ENCODE peak calls at places on chromosomes 7 and 10, in six cellular contexts. U is aorta; K is GM12891; D is activated T-helper 1 cell treated with anti-CD3 and anti-CD28 coated beads, Interleukin-2, amount 50 U/mL, for 16 hours; H is activated T-cell treated with anti-CD3 and anti-CD28 coated beads for 1 hour; O is endothelial cell of umbilical vein. X is an unnamed sample.

GRCh38 chr10:130161331-130161730 is 25.1 kb downstream of the GLRX3 start:
- DNase-seq in H (no peak), O (no peak), K (no peak), U (no peak), D (no peak), X (peak; percentile 86)

GRCh38 chr7:33107136-33108066 is 1.8 kb downstream of the RP9 start:
- DNase-seq in U (no peak), O (peak; percentile 52), H (peak; percentile 6), D (no peak), K (no peak), X (peak; percentile 69)

GRCh38 chr10:124291009-124291671 is 127.6 kb downstream of the OAT start:
- DNase-seq in O (no peak), D (no peak), H (no peak), K (no peak), U (peak; percentile 77), X (no peak)

GRCh38 chr7:41824284-41824683 is 121.4 kb upstream of the INHBA start:
- DNase-seq in D (no peak), U (no peak), K (no peak), H (no peak), O (no peak), X (peak; percentile 26)

GRCh38 chr10:22573820-22574569 is 140.4 kb downstream of the PIP4K2A start:
- DNase-seq in U (no peak), K (peak; percentile 11), D (no peak), H (peak; percentile 11), O (peak; percentile 18), X (peak; percentile 38)

GRCh38 chr10:125151824-125152634 is 8.3 kb downstream of the CTBP2 start:
- DNase-seq in K (no peak), D (no peak), H (no peak), O (no peak), U (peak; percentile 77), X (no peak)

GRCh38 chr7:18558910-18559309 is 63.4 kb downstream of the HDAC9 start:
- DNase-seq in H (no peak), O (no peak), U (no peak), D (no peak), K (no peak), X (no peak)

GRCh38 chr10:21989453-21990154 is 13.9 kb downstream of the DNAJC1 start:
- DNase-seq in H (no peak), O (peak; percentile 38), K (peak; percentile 27), D (no peak), U (no peak), X (peak; percentile 54)

GRCh38 chr10:12797471-12798262 is 203.8 kb downstream of the CCDC3 start:
- DNase-seq in D (no peak), K (no peak), U (no peak), H (no peak), O (no peak), X (no peak)

GRCh38 chr7:101066141-101066857 is 19.0 kb upstream of the TRIM56 start:
- DNase-seq in D (no peak), O (no peak), U (peak; percentile 30), K (no peak), H (no peak), X (no peak)

GRCh38 chr7:2688409-2689342 is 674 bp downstream of the AMZ1 start:
- DNase-seq in D (no peak), U (no peak), H (no peak), K (peak; percentile 73), O (no peak), X (no peak)

GRCh38 chr7:29935111-29935510 is 54.5 kb downstream of the SCRN1 start:
- DNase-seq in U (no peak), K (no peak), D (no peak), H (no peak), O (no peak), X (no peak)

GRCh38 chr10:32149257-32149955 is 93.2 kb upstream of the KIF5B start:
- DNase-seq in U (peak; percentile 87), O (peak; percentile 72), H (no peak), K (peak; percentile 59), D (no peak), X (peak; percentile 86)

GRCh38 chr7:33932221-33932620 is 26.9 kb downstream of the BMPER start:
- DNase-seq in K (no peak), O (peak; percentile 6), U (no peak), D (no peak), H (no peak), X (no peak)

GRCh38 chr10:106355450-106355849 is 809.1 kb downstream of the SORCS1 start:
- DNase-seq in D (no peak), U (no peak), K (no peak), O (no peak), H (no peak), X (no peak)

GRCh38 chr7:4144171-4144701 is 537.9 kb upstream of the FOXK1 start:
- DNase-seq in O (no peak), H (no peak), U (peak; percentile 51), K (no peak), D (no peak), X (no peak)

GRCh38 chr10:18666810-18667209 is 7.6 kb downstream of the ARL5B start:
- DNase-seq in D (no peak), H (no peak), U (no peak), K (no peak), O (peak; percentile 37), X (no peak)

GRCh38 chr10:3080608-3081007 is 13.3 kb downstream of the PFKP start:
- DNase-seq in D (no peak), U (no peak), K (no peak), H (no peak), O (peak; percentile 53), X (peak; percentile 31)

GRCh38 chr10:80204193-80204714 is 1.1 kb downstream of the ANXA11 start:
- DNase-seq in O (no peak), K (no peak), H (no peak), D (no peak), U (no peak), X (no peak)

GRCh38 chr10:102814873-102815661 is 22.1 kb downstream of the CYP17A1 start:
- DNase-seq in U (peak; percentile 97), K (no peak), D (no peak), O (peak; percentile 78), H (no peak), X (peak; percentile 84)

GRCh38 chr10:3037182-3037581 is 30.2 kb upstream of the PFKP start:
- DNase-seq in H (no peak), U (no peak), O (no peak), D (no peak), K (no peak), X (no peak)

GRCh38 chr7:100983451-100984187 is 14.3 kb downstream of the MUC12 start:
- DNase-seq in H (no peak), D (no peak), U (no peak), O (no peak), K (no peak), X (no peak)

GRCh38 chr7:139702313-139702731 is 75.5 kb downstream of the HIPK2 start:
- DNase-seq in D (no peak), H (no peak), K (no peak), U (no peak), O (peak; percentile 50), X (peak; percentile 42)

GRCh38 chr7:102978280-102978679 is 65.5 kb downstream of the LRRC17 start:
- DNase-seq in D (no peak), U (peak; percentile 89), O (peak; percentile 31), H (no peak), K (no peak), X (no peak)

GRCh38 chr7:114939484-114940097 is 17.7 kb downstream of the MDFIC start:
- DNase-seq in O (no peak), D (no peak), K (no peak), U (no peak), H (no peak), X (no peak)

GRCh38 chr7:56091591-56091990 is 1.2 kb downstream of the PHKG1 start:
- DNase-seq in D (no peak), U (peak; percentile 87), H (no peak), K (no peak), O (no peak), X (no peak)

GRCh38 chr10:101071885-101072433 is 10.2 kb downstream of the KAZALD1 start:
- DNase-seq in D (no peak), U (no peak), O (no peak), H (no peak), K (no peak), X (no peak)

GRCh38 chr10:6494934-6495592 is 85.0 kb downstream of the PRKCQ start:
- DNase-seq in K (no peak), U (no peak), H (peak; percentile 39), O (no peak), D (no peak), X (no peak)

GRCh38 chr7:81672872-81673271 is 97.0 kb downstream of the HGF start:
- DNase-seq in H (no peak), D (no peak), K (no peak), U (no peak), O (no peak), X (no peak)

GRCh38 chr7:125423444-125424155 is 494.0 kb upstream of the POT1 start:
- DNase-seq in O (peak; percentile 94), H (no peak), D (no peak), U (no peak), K (no peak), X (peak; percentile 28)

GRCh38 chr10:4595920-4596319 is 230.1 kb upstream of the AKR1E2 start:
- DNase-seq in K (no peak), H (no peak), U (no peak), D (no peak), O (no peak), X (peak; percentile 31)

GRCh38 chr10:17989908-17990767 is 38.4 kb downstream of the SLC39A12 start:
- DNase-seq in U (no peak), O (no peak), D (no peak), K (peak; percentile 8), H (no peak), X (no peak)

GRCh38 chr7:88462799-88463198 is 156.1 kb upstream of the STEAP4 start:
- DNase-seq in K (no peak), O (no peak), D (no peak), H (no peak), U (no peak), X (no peak)

GRCh38 chr7:10973942-10974716 is 457 bp downstream of the PHF14 start:
- DNase-seq in H (peak; percentile 5), D (no peak), K (no peak), U (peak; percentile 79), O (peak; percentile 54), X (peak; percentile 45)

GRCh38 chr7:93799750-93800357 is 90.7 kb downstream of the TFPI2 start:
- DNase-seq in U (no peak), K (no peak), H (no peak), O (peak; percentile 43), D (no peak), X (peak; percentile 43)

GRCh38 chr7:47896809-47897423 is 51.4 kb downstream of the PKD1L1 start:
- DNase-seq in O (no peak), K (no peak), D (no peak), H (no peak), U (no peak), X (no peak)

GRCh38 chr7:50812109-50812508 is 29.4 kb upstream of the GRB10 start:
- DNase-seq in D (no peak), K (no peak), U (no peak), O (no peak), H (no peak), X (no peak)

X was measured in lung microvascular endothelial cell.